ENCODE peak calls at places on chromosomes 6 and 20, in five cellular contexts. One of them, this sample, is unnamed.

GRCh38 chr6:133609404-133610270 is 279.3 kb upstream of the TCF21 start:
- DNase-seq in left lung: no peak
- DNase-seq in uterus: no peak
- DNase-seq in CD4-positive, alpha-beta memory T cell: no peak
- DNase-seq in mesendoderm: no peak
- DNase-seq in this sample: peak; percentile 96

GRCh38 chr20:22776369-22776768 is 192.0 kb upstream of the FOXA2 start:
- DNase-seq in left lung: no peak
- DNase-seq in uterus: no peak
- DNase-seq in CD4-positive, alpha-beta memory T cell: no peak
- DNase-seq in mesendoderm: no peak
- DNase-seq in this sample: no peak

GRCh38 chr6:106324726-106325335 is 729 bp downstream of the ATG5 start:
- DNase-seq in left lung: no peak
- DNase-seq in uterus: no peak
- DNase-seq in CD4-positive, alpha-beta memory T cell: no peak
- DNase-seq in mesendoderm: no peak
- DNase-seq in this sample: no peak

GRCh38 chr20:48783533-48784272 is 44.1 kb downstream of the PREX1 start:
- DNase-seq in left lung: no peak
- DNase-seq in uterus: no peak
- DNase-seq in CD4-positive, alpha-beta memory T cell: peak; percentile 80
- DNase-seq in mesendoderm: no peak
- DNase-seq in this sample: no peak

GRCh38 chr6:132813173-132813856 is 1.1 kb upstream of the RPS12 start:
- DNase-seq in left lung: peak; percentile 49
- DNase-seq in uterus: peak; percentile 21
- DNase-seq in CD4-positive, alpha-beta memory T cell: peak; percentile 60
- DNase-seq in mesendoderm: peak; percentile 63
- DNase-seq in this sample: no peak

GRCh38 chr20:20198011-20198410 is 145.7 kb downstream of the CFAP61 start:
- DNase-seq in left lung: no peak
- DNase-seq in uterus: no peak
- DNase-seq in CD4-positive, alpha-beta memory T cell: no peak
- DNase-seq in mesendoderm: no peak
- DNase-seq in this sample: no peak

GRCh38 chr6:108966855-108967755 is 118.9 kb downstream of the ARMC2 start:
- DNase-seq in left lung: peak; percentile 46
- DNase-seq in uterus: no peak
- DNase-seq in CD4-positive, alpha-beta memory T cell: peak; percentile 53
- DNase-seq in mesendoderm: peak; percentile 85
- DNase-seq in this sample: no peak

GRCh38 chr6:166757226-166758135 is 130.4 kb upstream of the RPS6KA2 start:
- DNase-seq in left lung: no peak
- DNase-seq in uterus: no peak
- DNase-seq in CD4-positive, alpha-beta memory T cell: no peak
- DNase-seq in mesendoderm: peak; percentile 49
- DNase-seq in this sample: no peak

GRCh38 chr6:112920994-112921393 is 573.9 kb downstream of the RFPL4B start:
- DNase-seq in left lung: no peak
- DNase-seq in uterus: no peak
- DNase-seq in CD4-positive, alpha-beta memory T cell: no peak
- DNase-seq in mesendoderm: no peak
- DNase-seq in this sample: peak; percentile 12

GRCh38 chr20:53940883-53941546 is 129.4 kb downstream of the BCAS1 start:
- DNase-seq in left lung: no peak
- DNase-seq in uterus: no peak
- DNase-seq in CD4-positive, alpha-beta memory T cell: no peak
- DNase-seq in mesendoderm: peak; percentile 75
- DNase-seq in this sample: no peak

GRCh38 chr6:146741609-146742008 is 142.8 kb downstream of the ADGB start:
- DNase-seq in left lung: no peak
- DNase-seq in uterus: no peak
- DNase-seq in CD4-positive, alpha-beta memory T cell: no peak
- DNase-seq in mesendoderm: no peak
- DNase-seq in this sample: no peak

GRCh38 chr6:26389349-26389799 is 6.5 kb downstream of the BTN2A2 start:
- DNase-seq in left lung: no peak
- DNase-seq in uterus: no peak
- DNase-seq in CD4-positive, alpha-beta memory T cell: no peak
- DNase-seq in mesendoderm: peak; percentile 75
- DNase-seq in this sample: no peak

GRCh38 chr20:24580006-24580405 is 110.6 kb downstream of the SYNDIG1 start:
- DNase-seq in left lung: no peak
- DNase-seq in uterus: no peak
- DNase-seq in CD4-positive, alpha-beta memory T cell: no peak
- DNase-seq in mesendoderm: no peak
- DNase-seq in this sample: no peak

GRCh38 chr6:157462956-157463742 is 82.2 kb downstream of the ZDHHC14 start:
- DNase-seq in left lung: no peak
- DNase-seq in uterus: no peak
- DNase-seq in CD4-positive, alpha-beta memory T cell: no peak
- DNase-seq in mesendoderm: peak; percentile 74
- DNase-seq in this sample: no peak

GRCh38 chr20:2245637-2246036 is 50.2 kb upstream of the TGM3 start:
- DNase-seq in left lung: no peak
- DNase-seq in uterus: no peak
- DNase-seq in CD4-positive, alpha-beta memory T cell: no peak
- DNase-seq in mesendoderm: no peak
- DNase-seq in this sample: no peak

GRCh38 chr20:13821876-13822275 is 37.0 kb downstream of the NDUFAF5 start:
- DNase-seq in left lung: no peak
- DNase-seq in uterus: no peak
- DNase-seq in CD4-positive, alpha-beta memory T cell: no peak
- DNase-seq in mesendoderm: no peak
- DNase-seq in this sample: peak; percentile 22

DNA sequence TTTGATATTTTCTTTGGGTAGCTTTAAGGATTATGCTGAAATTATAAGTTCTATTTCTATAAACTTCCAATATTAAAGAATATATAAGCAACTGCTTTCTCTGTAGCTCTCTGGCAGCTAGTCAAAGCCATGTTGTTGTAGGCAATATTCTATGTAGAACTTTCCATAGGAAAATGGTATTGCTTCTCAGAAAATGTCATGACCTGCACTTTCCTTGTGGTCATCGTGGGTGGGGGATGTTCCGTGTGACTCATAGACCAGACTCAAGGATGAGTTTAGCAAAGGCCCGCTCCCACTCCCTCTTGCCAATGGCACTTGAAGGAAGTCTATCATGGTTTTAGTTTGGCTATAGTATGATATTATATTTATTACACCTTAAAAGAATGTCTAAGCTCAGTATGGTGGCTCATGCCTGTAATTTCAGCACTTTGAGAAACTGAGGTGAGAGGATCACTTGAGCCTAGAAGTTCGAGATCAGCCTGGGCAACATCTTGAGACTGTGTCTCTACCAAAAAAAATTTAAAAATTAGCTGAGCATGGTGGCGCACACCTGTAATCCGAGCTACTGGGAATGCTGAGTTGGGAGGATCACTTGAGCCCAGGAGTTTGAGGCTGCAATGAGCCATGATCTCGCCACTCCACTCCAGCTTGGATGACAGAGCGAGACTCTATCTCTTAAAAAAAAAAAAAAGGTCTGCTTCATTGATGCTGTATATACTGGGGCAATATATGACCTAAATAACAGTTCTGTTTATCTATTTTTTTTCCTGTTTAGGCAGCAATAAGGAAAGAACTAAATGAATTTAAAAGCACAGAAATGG is 36.6 kb upstream of the LTV1 start:
- DNase-seq in left lung: peak; percentile 63
- DNase-seq in uterus: no peak
- DNase-seq in CD4-positive, alpha-beta memory T cell: no peak
- DNase-seq in mesendoderm: no peak
- DNase-seq in this sample: no peak
- H3K27ac ChIP-seq in left lung: peak overlapping the region; percentile 73
- H3K27ac ChIP-seq in uterus: no peak overlapping the region
- H3K27ac ChIP-seq in CD4-positive, alpha-beta memory T cell: no peak overlapping the region
- H3K27ac ChIP-seq in mesendoderm: no peak overlapping the region
- H3K27ac ChIP-seq in this sample: no peak overlapping the region

GRCh38 chr6:2477723-2478122 is 232.3 kb upstream of the GMDS start:
- DNase-seq in left lung: no peak
- DNase-seq in uterus: no peak
- DNase-seq in CD4-positive, alpha-beta memory T cell: no peak
- DNase-seq in mesendoderm: no peak
- DNase-seq in this sample: no peak
- H3K27ac ChIP-seq in left lung: no peak overlapping the region
- H3K27ac ChIP-seq in uterus: no peak overlapping the region
- H3K27ac ChIP-seq in CD4-positive, alpha-beta memory T cell: no peak overlapping the region
- H3K27ac ChIP-seq in mesendoderm: no peak overlapping the region
- H3K27ac ChIP-seq in this sample: no peak overlapping the region

GRCh38 chr20:17634666-17635319 is 47.2 kb downstream of the RRBP1 start:
- DNase-seq in left lung: no peak
- DNase-seq in uterus: peak; percentile 72
- DNase-seq in CD4-positive, alpha-beta memory T cell: peak; percentile 7
- DNase-seq in mesendoderm: no peak
- DNase-seq in this sample: no peak
- H3K27ac ChIP-seq in left lung: no peak overlapping the region
- H3K27ac ChIP-seq in uterus: peak overlapping the region; percentile 77
- H3K27ac ChIP-seq in CD4-positive, alpha-beta memory T cell: no peak overlapping the region
- H3K27ac ChIP-seq in mesendoderm: no peak overlapping the region
- H3K27ac ChIP-seq in this sample: no peak overlapping the region

DNA sequence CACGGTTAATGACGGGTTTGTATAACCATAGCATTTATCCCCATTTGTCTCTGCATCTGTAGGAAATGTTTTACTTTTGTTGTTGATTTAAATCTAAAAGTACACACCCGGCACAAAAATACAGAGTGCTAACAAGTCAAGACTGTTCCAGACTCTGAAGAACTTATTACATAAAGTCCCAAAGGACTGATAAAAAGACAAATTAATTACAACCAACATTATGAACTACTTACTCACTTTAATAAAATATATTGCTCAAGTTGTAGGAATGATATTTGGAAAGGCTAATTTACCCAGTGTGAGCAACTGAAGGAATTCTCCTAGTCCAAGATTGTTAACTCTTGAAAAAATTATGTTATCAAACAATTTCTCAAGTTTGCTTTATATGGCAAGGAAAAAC is 115.6 kb downstream of the KIF13A start:
- DNase-seq in left lung: no peak
- DNase-seq in uterus: no peak
- DNase-seq in CD4-positive, alpha-beta memory T cell: no peak
- DNase-seq in mesendoderm: no peak
- DNase-seq in this sample: no peak
- H3K27ac ChIP-seq in left lung: no peak overlapping the region
- H3K27ac ChIP-seq in uterus: peak overlapping the region; percentile 41
- H3K27ac ChIP-seq in CD4-positive, alpha-beta memory T cell: no peak overlapping the region
- H3K27ac ChIP-seq in mesendoderm: no peak overlapping the region
- H3K27ac ChIP-seq in this sample: peak overlapping the region; percentile 95

DNA sequence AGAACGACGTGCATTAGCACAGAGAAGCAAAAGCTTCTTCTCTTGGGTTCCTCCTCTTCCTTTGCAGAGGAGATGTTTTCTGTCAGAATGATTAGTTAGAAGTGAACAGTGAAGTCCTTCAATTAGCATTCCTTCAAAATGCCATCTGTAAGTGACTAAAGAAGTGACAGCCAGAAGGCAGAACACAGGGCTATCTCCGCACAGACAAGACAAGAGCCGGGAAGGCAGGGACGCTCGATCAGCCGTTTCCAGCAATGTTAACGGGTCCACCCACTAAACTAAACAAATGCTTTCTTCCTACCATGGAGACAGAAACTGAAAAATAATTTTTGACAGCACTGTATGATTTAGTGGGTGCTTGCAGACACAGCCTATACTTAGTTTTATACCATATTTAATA is 219.9 kb upstream of the AGPAT4 start:
- DNase-seq in left lung: no peak
- DNase-seq in uterus: no peak
- DNase-seq in CD4-positive, alpha-beta memory T cell: no peak
- DNase-seq in mesendoderm: no peak
- DNase-seq in this sample: no peak
- H3K27ac ChIP-seq in left lung: no peak overlapping the region
- H3K27ac ChIP-seq in uterus: no peak overlapping the region
- H3K27ac ChIP-seq in CD4-positive, alpha-beta memory T cell: no peak overlapping the region
- H3K27ac ChIP-seq in mesendoderm: no peak overlapping the region
- H3K27ac ChIP-seq in this sample: no peak overlapping the region

GRCh38 chr6:24780206-24780605 is 5.5 kb downstream of the GMNN start:
- DNase-seq in left lung: no peak
- DNase-seq in uterus: no peak
- DNase-seq in CD4-positive, alpha-beta memory T cell: no peak
- DNase-seq in mesendoderm: no peak
- DNase-seq in this sample: no peak
- H3K27ac ChIP-seq in left lung: no peak overlapping the region
- H3K27ac ChIP-seq in uterus: no peak overlapping the region
- H3K27ac ChIP-seq in CD4-positive, alpha-beta memory T cell: no peak overlapping the region
- H3K27ac ChIP-seq in mesendoderm: no peak overlapping the region
- H3K27ac ChIP-seq in this sample: no peak overlapping the region

DNA sequence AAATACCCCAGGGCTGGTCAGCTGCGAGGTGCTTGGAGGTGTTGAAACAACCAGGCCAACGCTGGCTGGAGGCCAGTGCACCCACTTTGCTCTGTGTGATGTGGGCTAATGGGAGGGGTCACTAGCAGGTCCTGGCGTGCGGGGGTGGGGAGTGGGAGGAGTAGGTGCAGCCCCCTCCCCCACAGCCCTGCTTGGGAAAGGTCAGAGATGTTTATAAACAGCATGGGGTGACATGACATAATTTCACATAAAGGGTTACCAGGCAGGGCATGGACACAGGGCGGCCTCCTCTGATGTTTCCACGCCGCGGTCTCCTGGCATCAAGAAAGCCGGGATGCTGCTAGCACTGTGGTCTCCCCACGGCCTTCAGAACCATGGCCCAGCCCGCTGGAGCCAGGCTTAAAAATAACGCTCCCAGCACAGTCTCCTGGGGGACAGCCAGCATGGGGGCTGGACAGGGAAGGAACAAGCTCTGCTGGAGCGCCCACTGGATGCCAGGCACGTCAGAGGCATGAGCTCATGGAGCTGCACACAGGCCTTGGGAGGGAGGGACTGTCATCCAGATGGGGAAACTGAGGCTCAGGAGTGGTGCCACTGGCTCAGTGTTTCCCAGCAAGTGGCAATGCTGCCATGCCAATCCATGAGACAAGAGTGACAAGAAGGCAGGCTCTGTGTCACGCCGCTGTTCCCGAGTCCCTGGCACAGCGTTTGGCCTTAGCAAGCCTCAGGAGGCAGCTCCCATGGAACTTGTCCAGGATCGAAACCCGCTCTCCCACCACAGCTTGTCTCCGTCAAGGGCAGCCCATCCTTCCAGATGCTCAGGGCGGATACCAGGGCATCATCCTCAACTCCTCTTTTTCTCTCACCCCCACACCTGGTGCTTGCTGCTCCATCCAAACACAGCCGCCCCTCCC is 110.9 kb upstream of the PTPN1 start:
- DNase-seq in left lung: peak; percentile 81
- DNase-seq in uterus: peak; percentile 70
- DNase-seq in CD4-positive, alpha-beta memory T cell: no peak
- DNase-seq in mesendoderm: no peak
- DNase-seq in this sample: no peak
- H3K27ac ChIP-seq in left lung: peak overlapping the region; percentile 19
- H3K27ac ChIP-seq in uterus: peak overlapping the region; percentile 55
- H3K27ac ChIP-seq in CD4-positive, alpha-beta memory T cell: no peak overlapping the region
- H3K27ac ChIP-seq in mesendoderm: no peak overlapping the region
- H3K27ac ChIP-seq in this sample: no peak overlapping the region